ENCODE peak calls at places on chromosomes 11 and 22, in four cellular contexts. H is glomerular endothelial cell, T is kidney glomerular epithelial cell, W is HCT116. B is an unnamed sample.

GRCh38 chr11:56273854-56274253 is at the start of gene OR5T1:
- DNase-seq in H (no peak), T (no peak), W (no peak), B (no peak)

GRCh38 chr11:126631399-126631798 is 275.9 kb downstream of the ST3GAL4 start:
- DNase-seq in W (no peak), H (no peak), T (no peak), B (no peak)

GRCh38 chr22:18929459-18929858 is 6.6 kb downstream of the PRODH start:
- DNase-seq in W (no peak), T (no peak), H (no peak), B (no peak)

GRCh38 chr11:119106564-119107537 is at the start of gene C2CD2L:
- DNase-seq in T (peak), H (no peak), W (peak), B (peak)

GRCh38 chr11:27916541-27917100 is 191.3 kb downstream of the KIF18A start:
- DNase-seq in T (no peak), H (no peak), W (no peak), B (no peak)

GRCh38 chr11:128563308-128563707 is 24.1 kb downstream of the ETS1 start:
- DNase-seq in T (no peak), H (no peak), W (no peak), B (no peak)

GRCh38 chr11:103730151-103730940 is 306.1 kb upstream of the DDI1 start:
- DNase-seq in W (no peak), T (peak), H (no peak), B (no peak)

GRCh38 chr11:103696130-103696529 is 340.3 kb upstream of the DDI1 start:
- DNase-seq in H (no peak), W (no peak), T (no peak), B (no peak)

GRCh38 chr11:30917859-30918478 is 331.8 kb upstream of the MPPED2 start:
- DNase-seq in H (peak), T (peak), W (peak), B (peak)

GRCh38 chr11:70487160-70487559 is 88.8 kb downstream of the CTTN start:
- DNase-seq in W (no peak), H (no peak), T (no peak), B (no peak)

GRCh38 chr11:20002312-20003216 is 157.7 kb downstream of the DBX1 start:
- DNase-seq in H (no peak), T (peak), W (no peak), B (no peak)

GRCh38 chr11:47104337-47104950 is 72.2 kb downstream of the ARFGAP2 start:
- DNase-seq in T (no peak), H (no peak), W (no peak), B (no peak)

GRCh38 chr11:1705121-1706052 is 8.4 kb downstream of the KRTAP5-6 start:
- DNase-seq in W (no peak), H (no peak), T (no peak), B (no peak)

GRCh38 chr22:20815477-20816050 is 41.7 kb downstream of the SERPIND1 start:
- DNase-seq in W (no peak), H (no peak), T (no peak), B (no peak)

B was measured in RPMI8226.